ENCODE peak calls at places on chromosomes 1 and 21, in seven cellular contexts. One of them, this sample, is unnamed.

GRCh38 chr1:48741380-48741779 is 35.3 kb downstream of the BEND5 start:
- DNase-seq in activated T-cell treated with anti-CD3 and anti-CD28 coated beads, Interleukin-2, amount 50 U/mL, for 48 hours: no peak
- DNase-seq in EL: no peak
- DNase-seq in heart left ventricle: no peak
- DNase-seq in esophagus squamous epithelium: no peak
- DNase-seq in NCI-H1105: no peak
- DNase-seq in left colon: no peak
- DNase-seq in this sample: no peak

GRCh38 chr1:36560621-36561364 is 78.1 kb upstream of the CSF3R start:
- DNase-seq in activated T-cell treated with anti-CD3 and anti-CD28 coated beads, Interleukin-2, amount 50 U/mL, for 48 hours: no peak
- DNase-seq in esophagus squamous epithelium: no peak
- DNase-seq in left colon: no peak
- DNase-seq in heart left ventricle: no peak
- DNase-seq in NCI-H1105: no peak
- DNase-seq in EL: no peak
- DNase-seq in this sample: no peak

GRCh38 chr1:5479876-5480275 is 512.3 kb downstream of the NPHP4 start:
- DNase-seq in heart left ventricle: no peak
- DNase-seq in EL: no peak
- DNase-seq in activated T-cell treated with anti-CD3 and anti-CD28 coated beads, Interleukin-2, amount 50 U/mL, for 48 hours: no peak
- DNase-seq in esophagus squamous epithelium: no peak
- DNase-seq in left colon: no peak
- DNase-seq in NCI-H1105: no peak
- DNase-seq in this sample: no peak

GRCh38 chr1:150233359-150234308 is 2.3 kb downstream of the ANP32E start:
- DNase-seq in activated T-cell treated with anti-CD3 and anti-CD28 coated beads, Interleukin-2, amount 50 U/mL, for 48 hours: peak; percentile 62
- DNase-seq in NCI-H1105: no peak
- DNase-seq in heart left ventricle: no peak
- DNase-seq in EL: peak; percentile 21
- DNase-seq in left colon: no peak
- DNase-seq in esophagus squamous epithelium: no peak
- DNase-seq in this sample: no peak

GRCh38 chr1:151853411-151853930 is at the start of gene THEM5:
- DNase-seq in left colon: no peak
- DNase-seq in heart left ventricle: no peak
- DNase-seq in EL: no peak
- DNase-seq in NCI-H1105: no peak
- DNase-seq in activated T-cell treated with anti-CD3 and anti-CD28 coated beads, Interleukin-2, amount 50 U/mL, for 48 hours: no peak
- DNase-seq in esophagus squamous epithelium: no peak
- DNase-seq in this sample: no peak

GRCh38 chr1:160681067-160681890 is 30.3 kb downstream of the CD48 start:
- DNase-seq in NCI-H1105: no peak
- DNase-seq in EL: peak; percentile 58
- DNase-seq in left colon: peak; percentile 63
- DNase-seq in heart left ventricle: peak; percentile 84
- DNase-seq in esophagus squamous epithelium: peak; percentile 44
- DNase-seq in activated T-cell treated with anti-CD3 and anti-CD28 coated beads, Interleukin-2, amount 50 U/mL, for 48 hours: peak; percentile 93
- DNase-seq in this sample: no peak

GRCh38 chr1:24897263-24898151 is 32.6 kb downstream of the RUNX3 start:
- DNase-seq in activated T-cell treated with anti-CD3 and anti-CD28 coated beads, Interleukin-2, amount 50 U/mL, for 48 hours: peak; percentile 38
- DNase-seq in NCI-H1105: no peak
- DNase-seq in EL: no peak
- DNase-seq in left colon: peak; percentile 22
- DNase-seq in esophagus squamous epithelium: no peak
- DNase-seq in heart left ventricle: no peak
- DNase-seq in this sample: no peak

GRCh38 chr1:63966016-63966415 is 192.2 kb downstream of the ROR1 start:
- DNase-seq in esophagus squamous epithelium: no peak
- DNase-seq in left colon: no peak
- DNase-seq in NCI-H1105: no peak
- DNase-seq in EL: no peak
- DNase-seq in heart left ventricle: no peak
- DNase-seq in activated T-cell treated with anti-CD3 and anti-CD28 coated beads, Interleukin-2, amount 50 U/mL, for 48 hours: no peak
- DNase-seq in this sample: no peak

GRCh38 chr1:202619528-202619927 is 90.7 kb downstream of the SYT2 start:
- DNase-seq in heart left ventricle: no peak
- DNase-seq in left colon: no peak
- DNase-seq in EL: no peak
- DNase-seq in activated T-cell treated with anti-CD3 and anti-CD28 coated beads, Interleukin-2, amount 50 U/mL, for 48 hours: no peak
- DNase-seq in esophagus squamous epithelium: no peak
- DNase-seq in NCI-H1105: no peak
- DNase-seq in this sample: no peak

GRCh38 chr1:112271270-112271669 is 124.7 kb upstream of the CTTNBP2NL start:
- DNase-seq in activated T-cell treated with anti-CD3 and anti-CD28 coated beads, Interleukin-2, amount 50 U/mL, for 48 hours: no peak
- DNase-seq in NCI-H1105: no peak
- DNase-seq in heart left ventricle: no peak
- DNase-seq in EL: no peak
- DNase-seq in left colon: no peak
- DNase-seq in esophagus squamous epithelium: no peak
- DNase-seq in this sample: no peak

GRCh38 chr1:206674745-206675175 is 9.9 kb upstream of the MAPKAPK2 start:
- DNase-seq in NCI-H1105: no peak
- DNase-seq in EL: peak; percentile 99
- DNase-seq in heart left ventricle: peak; percentile 78
- DNase-seq in left colon: peak; percentile 87
- DNase-seq in esophagus squamous epithelium: no peak
- DNase-seq in activated T-cell treated with anti-CD3 and anti-CD28 coated beads, Interleukin-2, amount 50 U/mL, for 48 hours: no peak
- DNase-seq in this sample: peak; percentile 43

GRCh38 chr21:31557421-31557955 is 102.0 kb upstream of the SOD1 start:
- DNase-seq in EL: no peak
- DNase-seq in activated T-cell treated with anti-CD3 and anti-CD28 coated beads, Interleukin-2, amount 50 U/mL, for 48 hours: peak; percentile 57
- DNase-seq in heart left ventricle: no peak
- DNase-seq in left colon: no peak
- DNase-seq in NCI-H1105: peak; percentile 51
- DNase-seq in esophagus squamous epithelium: no peak
- DNase-seq in this sample: no peak

This sample was measured in thoracic aorta.